ENCODE peak calls at places on chromosomes 11 and 22, in eight cellular contexts. Y is CD8-positive, alpha-beta T cell; T is ovary; W is psoas muscle; G is endodermal cell; X is HCT116; H is cardiac muscle cell; E is fibroblast of lung. D is an unnamed sample.

GRCh38 chr11:67285541-67286498 is 3.3 kb upstream of the ANKRD13D start:
- DNase-seq in Y (peak; percentile 69), T (no peak), W (peak; percentile 27), G (no peak), X (no peak), H (no peak), E (no peak), D (no peak)

GRCh38 chr11:117905524-117905923 is 23.7 kb downstream of the TMPRSS13 start:
- DNase-seq in Y (no peak), T (no peak), W (no peak), G (peak; percentile 22), X (no peak), H (no peak), E (no peak), D (no peak)

GRCh38 chr22:40209945-40210485 is 32.3 kb downstream of the TNRC6B start:
- DNase-seq in Y (no peak), T (no peak), W (no peak), G (no peak), X (no peak), H (no peak), E (no peak), D (no peak)

GRCh38 chr11:2099523-2100316 is 39.5 kb downstream of the IGF2 start:
- DNase-seq in Y (no peak), T (no peak), W (peak; percentile 16), G (peak; percentile 69), X (no peak), H (peak; percentile 12), E (no peak), D (no peak)

GRCh38 chr11:9651899-9652748 is 11.8 kb upstream of the SWAP70 start:
- DNase-seq in Y (no peak), T (no peak), W (no peak), G (peak; percentile 26), X (no peak), H (no peak), E (no peak), D (no peak)

GRCh38 chr11:2265854-2266585 is 4.4 kb downstream of the ASCL2 start:
- DNase-seq in Y (no peak), T (no peak), W (no peak), G (peak; percentile 29), X (no peak), H (no peak), E (no peak), D (no peak)

GRCh38 chr11:23866641-23867040 is 630.2 kb upstream of the LUZP2 start:
- DNase-seq in Y (no peak), T (no peak), W (no peak), G (no peak), X (no peak), H (no peak), E (no peak), D (no peak)

GRCh38 chr11:47148903-47149535 is 27.7 kb downstream of the ARFGAP2 start:
- DNase-seq in Y (no peak), T (no peak), W (no peak), G (no peak), X (no peak), H (peak; percentile 21), E (peak; percentile 25), D (peak; percentile 19)

GRCh38 chr11:81707881-81708280 is 1025.8 kb downstream of the FAM181B start:
- DNase-seq in Y (no peak), T (no peak), W (no peak), G (peak; percentile 65), X (no peak), H (no peak), E (no peak), D (no peak)

GRCh38 chr11:117426941-117427340 is 99.3 kb downstream of the CEP164 start:
- DNase-seq in Y (no peak), T (no peak), W (no peak), G (no peak), X (no peak), H (no peak), E (no peak), D (no peak)

GRCh38 chr11:15560689-15561467 is 446.2 kb downstream of the INSC start:
- DNase-seq in Y (no peak), T (no peak), W (no peak), G (no peak), X (no peak), H (no peak), E (no peak), D (no peak)

GRCh38 chr11:65150513-65151271 is 16.4 kb upstream of the SYVN1 start:
- DNase-seq in Y (no peak), T (peak; percentile 50), W (peak; percentile 93), G (peak; percentile 66), X (peak; percentile 90), H (peak; percentile 63), E (peak; percentile 64), D (peak; percentile 81)

GRCh38 chr11:68263444-68264035 is 8.2 kb downstream of the C11orf24 start:
- DNase-seq in Y (no peak), T (no peak), W (no peak), G (no peak), X (no peak), H (no peak), E (no peak), D (no peak)

GRCh38 chr11:35174666-35175065 is 35.7 kb downstream of the CD44 start:
- DNase-seq in Y (no peak), T (no peak), W (no peak), G (no peak), X (no peak), H (peak; percentile 68), E (peak; percentile 84), D (no peak)

GRCh38 chr11:2912498-2912897 is 16.7 kb downstream of the PHLDA2 start:
- DNase-seq in Y (no peak), T (no peak), W (no peak), G (peak; percentile 91), X (peak; percentile 87), H (peak; percentile 63), E (peak; percentile 74), D (peak; percentile 55)

GRCh38 chr11:6812391-6813005 is 13.0 kb upstream of the OR6A2 start:
- DNase-seq in Y (peak; percentile 16), T (no peak), W (no peak), G (peak; percentile 74), X (peak; percentile 15), H (peak; percentile 54), E (peak; percentile 32), D (peak; percentile 9)

GRCh38 chr11:109865558-109866186 is 227.5 kb upstream of the ZC3H12C start:
- DNase-seq in Y (no peak), T (no peak), W (no peak), G (peak; percentile 75), X (no peak), H (no peak), E (no peak), D (no peak)

GRCh38 chr11:460331-461199 is 10.5 kb downstream of the PTDSS2 start:
- DNase-seq in Y (no peak), T (no peak), W (no peak), G (no peak), X (no peak), H (peak; percentile 79), E (no peak), D (no peak)

GRCh38 chr11:112596324-112596723 is 335.7 kb upstream of the PLET1 start:
- DNase-seq in Y (no peak), T (no peak), W (no peak), G (no peak), X (no peak), H (no peak), E (no peak), D (no peak)

GRCh38 chr22:20107951-20108756 is 7.8 kb upstream of the RANBP1 start:
- DNase-seq in Y (no peak), T (no peak), W (no peak), G (no peak), X (no peak), H (no peak), E (no peak), D (no peak)
- H3K36me3 ChIP-seq in Y (peaks cover 27% of the 10 kb centered on the region), T (peaks cover 4% of the 10 kb centered on the region), W (peaks cover 88% of the 10 kb centered on the region), G (peaks cover 79% of the 10 kb centered on the region), X (peaks cover 26% of the 10 kb centered on the region), H (peaks cover 41% of the 10 kb centered on the region), E (peaks cover 51% of the 10 kb centered on the region), D (peaks cover 96% of the 10 kb centered on the region)

DNA sequence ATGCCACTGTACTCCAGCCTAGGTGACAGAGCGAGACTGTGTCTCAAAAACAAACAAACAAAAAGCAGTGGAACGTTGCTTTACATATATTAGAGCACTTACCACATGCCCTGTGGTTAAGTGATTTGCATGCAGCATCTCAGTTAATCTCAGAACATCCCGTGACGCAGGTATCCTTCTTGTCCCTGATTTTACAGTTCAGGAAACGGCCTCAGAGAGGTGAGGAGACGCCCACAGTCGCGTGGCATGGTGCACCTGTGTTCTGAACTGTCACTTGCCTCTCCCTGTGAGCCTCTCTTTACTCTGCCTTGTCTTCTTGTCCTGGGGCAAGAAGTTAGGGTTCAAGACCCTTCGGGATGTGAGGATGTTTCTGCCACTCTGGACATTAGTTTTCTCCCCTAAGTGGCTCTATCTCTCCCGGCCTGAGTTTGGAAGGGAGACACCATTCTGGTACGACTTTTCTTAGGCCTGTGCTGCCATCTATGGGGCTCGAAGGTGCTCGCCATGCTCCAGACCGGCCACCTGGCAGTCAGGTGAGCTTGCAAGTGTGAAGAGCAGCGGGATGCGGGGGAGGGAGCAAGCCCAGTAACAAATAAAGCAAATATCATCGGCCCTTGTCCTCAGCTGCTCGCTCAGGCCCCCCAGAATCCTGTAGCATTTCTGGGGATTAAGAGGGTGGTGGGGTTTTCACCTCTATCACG is 25.6 kb downstream of the YWHAH start:
- DNase-seq in Y (peak; percentile 60), T (peak; percentile 69), W (peak; percentile 42), G (peak; percentile 95), X (peak; percentile 83), H (peak; percentile 77), E (peak; percentile 68), D (peak; percentile 62)
- TF ChIP-seq CTCF in Y (no peak), T (no peak), W (peak; percentile 47), G (peak; percentile 75), X (peak; percentile 77), H (peak; percentile 72), E (peak; percentile 70), D (peak; percentile 67)

GRCh38 chr22:42939941-42940653 is 74.9 kb downstream of the PACSIN2 start:
- DNase-seq in Y (no peak), T (no peak), W (no peak), G (peak; percentile 78), X (peak; percentile 78), H (peak; percentile 77), E (peak; percentile 69), D (no peak)
- H3K4me1 ChIP-seq in Y (peaks cover 8% of the 10 kb centered on the region), T (peaks cover 18% of the 10 kb centered on the region), W (peaks cover 60% of the 10 kb centered on the region), G (peaks cover 20% of the 10 kb centered on the region), X (peaks cover 72% of the 10 kb centered on the region), H (peaks cover 7% of the 10 kb centered on the region), E (peaks cover 26% of the 10 kb centered on the region), D (no peaks in the 10 kb centered on the region)

GRCh38 chr22:23392420-23393121 is 187.5 kb downstream of the IGLL1 start:
- DNase-seq in Y (no peak), T (peak; percentile 18), W (no peak), G (no peak), X (no peak), H (no peak), E (no peak), D (no peak)

GRCh38 chr22:23393721-23394320 is 186.3 kb downstream of the IGLL1 start:
- DNase-seq in Y (no peak), T (peak; percentile 17), W (no peak), G (peak; percentile 31), X (no peak), H (no peak), E (no peak), D (no peak)

GRCh38 chr22:23388492-23389009 is 191.5 kb downstream of the IGLL1 start:
- DNase-seq in Y (no peak), T (no peak), W (no peak), G (peak; percentile 46), X (no peak), H (no peak), E (no peak), D (no peak)

GRCh38 chr22:23389271-23390071 is 190.6 kb downstream of the IGLL1 start:
- DNase-seq in Y (no peak), T (no peak), W (no peak), G (peak; percentile 77), X (no peak), H (no peak), E (no peak), D (no peak)

GRCh38 chr22:23391022-23391421 is 189.1 kb downstream of the IGLL1 start:
- DNase-seq in Y (no peak), T (no peak), W (no peak), G (no peak), X (no peak), H (no peak), E (no peak), D (no peak)
- H3K36me3 ChIP-seq in Y (no peaks in the 10 kb centered on the region), T (no peaks in the 10 kb centered on the region), W (no peaks in the 10 kb centered on the region), G (no peaks in the 10 kb centered on the region), X (no peaks in the 10 kb centered on the region), H (no peaks in the 10 kb centered on the region), E (no peaks in the 10 kb centered on the region), D (no peaks in the 10 kb centered on the region)